ENCODE peak calls at places on chromosomes 11 and 22, in eight cellular contexts. One of them, this sample, is unnamed.

GRCh38 chr22:40463017-40463631 is 92.7 kb downstream of the SGSM3 start:
- DNase-seq in HCT116: no peak
- DNase-seq in CD8-positive, alpha-beta T cell: peak; percentile 22
- DNase-seq in left ventricle myocardium inferior: no peak
- DNase-seq in psoas muscle: no peak
- DNase-seq in stomach: no peak
- DNase-seq in adrenal gland: no peak
- DNase-seq in right lobe of liver: no peak
- DNase-seq in this sample: peak; percentile 27

GRCh38 chr11:72840780-72841179 is 26.6 kb downstream of the ATG16L2 start:
- DNase-seq in adrenal gland: peak; percentile 4
- DNase-seq in right lobe of liver: no peak
- DNase-seq in psoas muscle: no peak
- DNase-seq in left ventricle myocardium inferior: no peak
- DNase-seq in HCT116: no peak
- DNase-seq in CD8-positive, alpha-beta T cell: no peak
- DNase-seq in stomach: no peak
- DNase-seq in this sample: no peak

GRCh38 chr22:42397332-42398246 is 34.6 kb downstream of the NFAM1 start:
- DNase-seq in HCT116: no peak
- DNase-seq in left ventricle myocardium inferior: peak; percentile 31
- DNase-seq in adrenal gland: peak; percentile 41
- DNase-seq in CD8-positive, alpha-beta T cell: no peak
- DNase-seq in right lobe of liver: no peak
- DNase-seq in stomach: no peak
- DNase-seq in psoas muscle: no peak
- DNase-seq in this sample: peak; percentile 35

GRCh38 chr11:58787903-58788302 is 56.2 kb upstream of the GLYAT start:
- DNase-seq in right lobe of liver: no peak
- DNase-seq in left ventricle myocardium inferior: no peak
- DNase-seq in CD8-positive, alpha-beta T cell: no peak
- DNase-seq in psoas muscle: no peak
- DNase-seq in adrenal gland: no peak
- DNase-seq in HCT116: no peak
- DNase-seq in stomach: no peak
- DNase-seq in this sample: no peak

GRCh38 chr11:7467652-7468051 is 17.7 kb upstream of the OLFML1 start:
- DNase-seq in left ventricle myocardium inferior: no peak
- DNase-seq in CD8-positive, alpha-beta T cell: no peak
- DNase-seq in HCT116: no peak
- DNase-seq in right lobe of liver: no peak
- DNase-seq in psoas muscle: no peak
- DNase-seq in stomach: no peak
- DNase-seq in adrenal gland: no peak
- DNase-seq in this sample: no peak

GRCh38 chr11:46380340-46381045 is 976 bp upstream of the MDK start:
- DNase-seq in stomach: peak; percentile 80
- DNase-seq in adrenal gland: peak; percentile 71
- DNase-seq in left ventricle myocardium inferior: peak; percentile 76
- DNase-seq in right lobe of liver: peak; percentile 85
- DNase-seq in psoas muscle: peak; percentile 77
- DNase-seq in HCT116: no peak
- DNase-seq in CD8-positive, alpha-beta T cell: peak; percentile 27
- DNase-seq in this sample: peak; percentile 87

GRCh38 chr22:47240116-47240515 is 477.7 kb downstream of the TBC1D22A start:
- DNase-seq in right lobe of liver: no peak
- DNase-seq in HCT116: no peak
- DNase-seq in stomach: no peak
- DNase-seq in left ventricle myocardium inferior: no peak
- DNase-seq in CD8-positive, alpha-beta T cell: no peak
- DNase-seq in adrenal gland: no peak
- DNase-seq in psoas muscle: no peak
- DNase-seq in this sample: no peak

GRCh38 chr22:39437836-39438704 is 18.7 kb upstream of the MGAT3 start:
- DNase-seq in stomach: no peak
- DNase-seq in left ventricle myocardium inferior: no peak
- DNase-seq in right lobe of liver: no peak
- DNase-seq in HCT116: no peak
- DNase-seq in CD8-positive, alpha-beta T cell: no peak
- DNase-seq in adrenal gland: no peak
- DNase-seq in psoas muscle: no peak
- DNase-seq in this sample: peak; percentile 47

GRCh38 chr11:2655834-2656622 is 43.8 kb downstream of the KCNQ1OT1 start:
- DNase-seq in CD8-positive, alpha-beta T cell: no peak
- DNase-seq in psoas muscle: no peak
- DNase-seq in adrenal gland: no peak
- DNase-seq in left ventricle myocardium inferior: no peak
- DNase-seq in right lobe of liver: no peak
- DNase-seq in stomach: no peak
- DNase-seq in HCT116: no peak
- DNase-seq in this sample: no peak

GRCh38 chr11:96189351-96189750 is 153.6 kb downstream of the MAML2 start:
- DNase-seq in left ventricle myocardium inferior: no peak
- DNase-seq in right lobe of liver: no peak
- DNase-seq in CD8-positive, alpha-beta T cell: no peak
- DNase-seq in psoas muscle: no peak
- DNase-seq in HCT116: no peak
- DNase-seq in stomach: no peak
- DNase-seq in adrenal gland: no peak
- DNase-seq in this sample: no peak

GRCh38 chr11:72692498-72693237 is 18.4 kb upstream of the PDE2A start:
- DNase-seq in HCT116: no peak
- DNase-seq in CD8-positive, alpha-beta T cell: no peak
- DNase-seq in right lobe of liver: no peak
- DNase-seq in stomach: no peak
- DNase-seq in psoas muscle: peak; percentile 45
- DNase-seq in left ventricle myocardium inferior: no peak
- DNase-seq in adrenal gland: no peak
- DNase-seq in this sample: no peak

GRCh38 chr22:45891021-45891421 is 85.9 kb downstream of the WNT7B start:
- DNase-seq in HCT116: no peak
- DNase-seq in right lobe of liver: no peak
- DNase-seq in left ventricle myocardium inferior: peak; percentile 16
- DNase-seq in adrenal gland: no peak
- DNase-seq in psoas muscle: peak; percentile 45
- DNase-seq in stomach: no peak
- DNase-seq in CD8-positive, alpha-beta T cell: no peak
- DNase-seq in this sample: no peak

GRCh38 chr11:67014343-67014742 is 8.6 kb upstream of the SYT12 start:
- DNase-seq in CD8-positive, alpha-beta T cell: no peak
- DNase-seq in right lobe of liver: no peak
- DNase-seq in HCT116: no peak
- DNase-seq in adrenal gland: no peak
- DNase-seq in psoas muscle: no peak
- DNase-seq in left ventricle myocardium inferior: no peak
- DNase-seq in stomach: no peak
- DNase-seq in this sample: no peak

GRCh38 chr11:118947091-118947490 is 9.0 kb upstream of the UPK2 start:
- DNase-seq in left ventricle myocardium inferior: no peak
- DNase-seq in right lobe of liver: no peak
- DNase-seq in HCT116: no peak
- DNase-seq in CD8-positive, alpha-beta T cell: no peak
- DNase-seq in psoas muscle: no peak
- DNase-seq in adrenal gland: no peak
- DNase-seq in stomach: no peak
- DNase-seq in this sample: no peak

GRCh38 chr11:118953265-118953664 is 2.8 kb upstream of the UPK2 start:
- DNase-seq in HCT116: no peak
- DNase-seq in right lobe of liver: no peak
- DNase-seq in adrenal gland: no peak
- DNase-seq in left ventricle myocardium inferior: no peak
- DNase-seq in CD8-positive, alpha-beta T cell: no peak
- DNase-seq in stomach: no peak
- DNase-seq in psoas muscle: no peak
- DNase-seq in this sample: no peak

DNA sequence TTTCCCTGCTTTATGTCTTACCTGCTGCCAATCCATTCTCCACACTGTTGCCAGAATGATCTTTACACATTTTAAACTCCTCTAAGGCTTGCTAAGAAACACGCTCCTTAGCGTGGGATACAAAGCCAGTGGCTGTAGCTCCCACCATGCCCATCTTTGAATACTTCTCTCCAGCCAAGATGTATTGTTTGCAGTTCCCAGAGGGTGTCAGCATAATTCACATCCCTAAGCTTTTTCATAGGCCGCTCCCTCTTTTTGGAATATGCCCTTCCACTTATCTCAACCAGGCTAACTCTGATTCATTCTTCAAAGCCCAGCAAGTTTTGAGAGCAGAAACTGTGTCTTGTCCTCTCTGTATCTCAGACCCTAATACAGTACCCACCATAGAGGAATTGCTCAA is 8.1 kb upstream of the UPK2 start:
- DNase-seq in right lobe of liver: no peak
- DNase-seq in adrenal gland: no peak
- DNase-seq in HCT116: no peak
- DNase-seq in psoas muscle: no peak
- DNase-seq in stomach: no peak
- DNase-seq in CD8-positive, alpha-beta T cell: no peak
- DNase-seq in left ventricle myocardium inferior: no peak
- DNase-seq in this sample: no peak
- H3K4me3 ChIP-seq in right lobe of liver: no peak overlapping the region
- H3K4me3 ChIP-seq in adrenal gland: no peak overlapping the region
- H3K4me3 ChIP-seq in HCT116: no peak overlapping the region
- H3K4me3 ChIP-seq in psoas muscle: no peak overlapping the region
- H3K4me3 ChIP-seq in stomach: no peak overlapping the region
- H3K4me3 ChIP-seq in CD8-positive, alpha-beta T cell: no peak overlapping the region
- H3K4me3 ChIP-seq in left ventricle myocardium inferior: no peak overlapping the region
- H3K4me3 ChIP-seq in this sample: no peak overlapping the region

GRCh38 chr11:111762981-111763643 is 3.1 kb downstream of the PPP2R1B start:
- DNase-seq in HCT116: no peak
- DNase-seq in psoas muscle: no peak
- DNase-seq in adrenal gland: no peak
- DNase-seq in left ventricle myocardium inferior: no peak
- DNase-seq in CD8-positive, alpha-beta T cell: no peak
- DNase-seq in stomach: no peak
- DNase-seq in right lobe of liver: no peak
- DNase-seq in this sample: no peak

GRCh38 chr11:111762526-111762925 is 3.7 kb downstream of the PPP2R1B start:
- DNase-seq in adrenal gland: no peak
- DNase-seq in CD8-positive, alpha-beta T cell: no peak
- DNase-seq in right lobe of liver: no peak
- DNase-seq in psoas muscle: no peak
- DNase-seq in left ventricle myocardium inferior: no peak
- DNase-seq in HCT116: no peak
- DNase-seq in stomach: no peak
- DNase-seq in this sample: no peak

GRCh38 chr11:111765984-111766833 is at the start of gene PPP2R1B:
- DNase-seq in psoas muscle: peak; percentile 88
- DNase-seq in HCT116: peak; percentile 23
- DNase-seq in stomach: peak; percentile 77
- DNase-seq in CD8-positive, alpha-beta T cell: peak; percentile 60
- DNase-seq in left ventricle myocardium inferior: peak; percentile 76
- DNase-seq in right lobe of liver: peak; percentile 83
- DNase-seq in adrenal gland: peak; percentile 78
- DNase-seq in this sample: peak; percentile 77

GRCh38 chr11:111765320-111765983 is 737 bp downstream of the PPP2R1B start:
- DNase-seq in HCT116: no peak
- DNase-seq in CD8-positive, alpha-beta T cell: peak; percentile 13
- DNase-seq in adrenal gland: no peak
- DNase-seq in right lobe of liver: no peak
- DNase-seq in psoas muscle: no peak
- DNase-seq in left ventricle myocardium inferior: no peak
- DNase-seq in stomach: no peak
- DNase-seq in this sample: no peak

DNA sequence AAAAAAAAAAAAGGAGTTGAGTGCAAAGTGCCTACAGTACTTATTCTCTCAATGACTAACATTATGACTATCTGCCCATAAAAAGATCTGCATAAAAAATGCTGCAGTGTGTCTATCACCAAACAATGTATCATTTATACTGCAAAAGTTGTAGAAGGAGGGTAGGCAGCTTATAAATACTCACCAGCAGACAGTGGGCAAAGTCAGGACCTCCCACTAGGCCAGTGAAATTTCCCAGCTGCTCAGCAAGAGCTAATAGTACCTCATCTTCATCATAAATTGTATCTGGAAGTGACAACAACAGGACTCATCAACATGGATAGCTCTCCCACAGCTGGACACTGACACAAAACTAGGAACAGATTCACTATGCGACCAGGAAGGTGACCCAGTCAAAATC is 1.6 kb downstream of the PPP2R1B start:
- DNase-seq in HCT116: no peak
- DNase-seq in psoas muscle: no peak
- DNase-seq in left ventricle myocardium inferior: no peak
- DNase-seq in adrenal gland: no peak
- DNase-seq in stomach: no peak
- DNase-seq in right lobe of liver: no peak
- DNase-seq in CD8-positive, alpha-beta T cell: no peak
- DNase-seq in this sample: no peak
- H3K27ac ChIP-seq in HCT116: no peak overlapping the region
- H3K27ac ChIP-seq in psoas muscle: no peak overlapping the region
- H3K27ac ChIP-seq in left ventricle myocardium inferior: no peak overlapping the region
- H3K27ac ChIP-seq in adrenal gland: peak overlapping the region; percentile 93
- H3K27ac ChIP-seq in stomach: no peak overlapping the region
- H3K27ac ChIP-seq in right lobe of liver: peak overlapping the region; percentile 88
- H3K27ac ChIP-seq in CD8-positive, alpha-beta T cell: no peak overlapping the region
- H3K27ac ChIP-seq in this sample: no peak overlapping the region

GRCh38 chr11:10778217-10778970 is 27.3 kb downstream of the CTR9 start:
- DNase-seq in stomach: no peak
- DNase-seq in adrenal gland: no peak
- DNase-seq in psoas muscle: peak; percentile 87
- DNase-seq in left ventricle myocardium inferior: peak; percentile 60
- DNase-seq in right lobe of liver: no peak
- DNase-seq in HCT116: no peak
- DNase-seq in CD8-positive, alpha-beta T cell: no peak
- DNase-seq in this sample: no peak
- H3K36me3 ChIP-seq in stomach: peaks cover 72% of the 10 kb centered on the region
- H3K36me3 ChIP-seq in adrenal gland: peaks cover 45% of the 10 kb centered on the region
- H3K36me3 ChIP-seq in psoas muscle: no peaks in the 10 kb centered on the region
- H3K36me3 ChIP-seq in left ventricle myocardium inferior: peaks cover 50% of the 10 kb centered on the region
- H3K36me3 ChIP-seq in right lobe of liver: peaks cover 35% of the 10 kb centered on the region
- H3K36me3 ChIP-seq in HCT116: peaks cover 55% of the 10 kb centered on the region
- H3K36me3 ChIP-seq in CD8-positive, alpha-beta T cell: peaks cover 38% of the 10 kb centered on the region
- H3K36me3 ChIP-seq in this sample: no peaks in the 10 kb centered on the region

GRCh38 chr11:76770642-76771445 is 12.3 kb upstream of the TSKU start:
- DNase-seq in HCT116: no peak
- DNase-seq in stomach: peak; percentile 71
- DNase-seq in left ventricle myocardium inferior: no peak
- DNase-seq in right lobe of liver: peak; percentile 75
- DNase-seq in psoas muscle: peak; percentile 85
- DNase-seq in adrenal gland: no peak
- DNase-seq in CD8-positive, alpha-beta T cell: no peak
- DNase-seq in this sample: peak; percentile 67
- H3K4me3 ChIP-seq in HCT116: no peak overlapping the region
- H3K4me3 ChIP-seq in stomach: no peak overlapping the region
- H3K4me3 ChIP-seq in left ventricle myocardium inferior: no peak overlapping the region
- H3K4me3 ChIP-seq in right lobe of liver: no peak overlapping the region
- H3K4me3 ChIP-seq in psoas muscle: no peak overlapping the region
- H3K4me3 ChIP-seq in adrenal gland: no peak overlapping the region
- H3K4me3 ChIP-seq in CD8-positive, alpha-beta T cell: no peak overlapping the region
- H3K4me3 ChIP-seq in this sample: no peak overlapping the region

This sample was measured in transverse colon.